ENCODE peak calls at places on chromosomes 12 and 14, in eight cellular contexts. One of them, this sample, is unnamed.

GRCh38 chr14:76805245-76805644 is 7.4 kb downstream of the ANGEL1 start:
- DNase-seq in activated CD4-positive, alpha-beta T cell treated with anti-CD3 and anti-CD28 coated beads, Interleukin-2, amount 50 U/mL, for 24 hours: no peak
- DNase-seq in stimulated activated naive B cell treated with anti-CD40 and anti-IgM and Interleukin-4, amounts not matched to agents 10 μg/mL and 1 μg/mL and 100 μg/mL, for 72 hours: no peak
- DNase-seq in pancreas: no peak
- DNase-seq in stimulated activated CD4-positive, alpha-beta T cell treated with anti-CD3 and anti-CD28 coated beads, Interleukin-4, amount 100 ng/mL, for 48 hours: no peak
- DNase-seq in esophagus squamous epithelium: no peak
- DNase-seq in A673: no peak
- DNase-seq in activated naive CD8-positive, alpha-beta T cell treated with anti-CD3 and anti-CD28 coated beads, Interleukin-2, amount 50 U/mL, for 16 hours: no peak
- DNase-seq in this sample: no peak

GRCh38 chr12:110741371-110741770 is 1.3 kb downstream of the PPP1CC start:
- DNase-seq in activated CD4-positive, alpha-beta T cell treated with anti-CD3 and anti-CD28 coated beads, Interleukin-2, amount 50 U/mL, for 24 hours: no peak
- DNase-seq in stimulated activated naive B cell treated with anti-CD40 and anti-IgM and Interleukin-4, amounts not matched to agents 10 μg/mL and 1 μg/mL and 100 μg/mL, for 72 hours: no peak
- DNase-seq in pancreas: no peak
- DNase-seq in stimulated activated CD4-positive, alpha-beta T cell treated with anti-CD3 and anti-CD28 coated beads, Interleukin-4, amount 100 ng/mL, for 48 hours: no peak
- DNase-seq in esophagus squamous epithelium: no peak
- DNase-seq in A673: no peak
- DNase-seq in activated naive CD8-positive, alpha-beta T cell treated with anti-CD3 and anti-CD28 coated beads, Interleukin-2, amount 50 U/mL, for 16 hours: no peak
- DNase-seq in this sample: no peak

GRCh38 chr12:90079811-90080210 is 371.2 kb upstream of the ATP2B1 start:
- DNase-seq in activated CD4-positive, alpha-beta T cell treated with anti-CD3 and anti-CD28 coated beads, Interleukin-2, amount 50 U/mL, for 24 hours: no peak
- DNase-seq in stimulated activated naive B cell treated with anti-CD40 and anti-IgM and Interleukin-4, amounts not matched to agents 10 μg/mL and 1 μg/mL and 100 μg/mL, for 72 hours: no peak
- DNase-seq in pancreas: no peak
- DNase-seq in stimulated activated CD4-positive, alpha-beta T cell treated with anti-CD3 and anti-CD28 coated beads, Interleukin-4, amount 100 ng/mL, for 48 hours: no peak
- DNase-seq in esophagus squamous epithelium: no peak
- DNase-seq in A673: no peak
- DNase-seq in activated naive CD8-positive, alpha-beta T cell treated with anti-CD3 and anti-CD28 coated beads, Interleukin-2, amount 50 U/mL, for 16 hours: no peak
- DNase-seq in this sample: no peak

GRCh38 chr12:80268924-80269749 is 169.8 kb downstream of the OTOGL start:
- DNase-seq in activated CD4-positive, alpha-beta T cell treated with anti-CD3 and anti-CD28 coated beads, Interleukin-2, amount 50 U/mL, for 24 hours: no peak
- DNase-seq in stimulated activated naive B cell treated with anti-CD40 and anti-IgM and Interleukin-4, amounts not matched to agents 10 μg/mL and 1 μg/mL and 100 μg/mL, for 72 hours: no peak
- DNase-seq in pancreas: no peak
- DNase-seq in stimulated activated CD4-positive, alpha-beta T cell treated with anti-CD3 and anti-CD28 coated beads, Interleukin-4, amount 100 ng/mL, for 48 hours: no peak
- DNase-seq in esophagus squamous epithelium: no peak
- DNase-seq in A673: peak
- DNase-seq in activated naive CD8-positive, alpha-beta T cell treated with anti-CD3 and anti-CD28 coated beads, Interleukin-2, amount 50 U/mL, for 16 hours: no peak
- DNase-seq in this sample: no peak

GRCh38 chr14:68109132-68109531 is 289.6 kb downstream of the RAD51B start:
- DNase-seq in activated CD4-positive, alpha-beta T cell treated with anti-CD3 and anti-CD28 coated beads, Interleukin-2, amount 50 U/mL, for 24 hours: no peak
- DNase-seq in stimulated activated naive B cell treated with anti-CD40 and anti-IgM and Interleukin-4, amounts not matched to agents 10 μg/mL and 1 μg/mL and 100 μg/mL, for 72 hours: no peak
- DNase-seq in pancreas: no peak
- DNase-seq in stimulated activated CD4-positive, alpha-beta T cell treated with anti-CD3 and anti-CD28 coated beads, Interleukin-4, amount 100 ng/mL, for 48 hours: no peak
- DNase-seq in esophagus squamous epithelium: no peak
- DNase-seq in A673: peak
- DNase-seq in activated naive CD8-positive, alpha-beta T cell treated with anti-CD3 and anti-CD28 coated beads, Interleukin-2, amount 50 U/mL, for 16 hours: no peak
- DNase-seq in this sample: no peak

GRCh38 chr14:36827861-36828260 is 166.2 kb downstream of the PAX9 start:
- DNase-seq in activated CD4-positive, alpha-beta T cell treated with anti-CD3 and anti-CD28 coated beads, Interleukin-2, amount 50 U/mL, for 24 hours: no peak
- DNase-seq in stimulated activated naive B cell treated with anti-CD40 and anti-IgM and Interleukin-4, amounts not matched to agents 10 μg/mL and 1 μg/mL and 100 μg/mL, for 72 hours: no peak
- DNase-seq in pancreas: no peak
- DNase-seq in stimulated activated CD4-positive, alpha-beta T cell treated with anti-CD3 and anti-CD28 coated beads, Interleukin-4, amount 100 ng/mL, for 48 hours: no peak
- DNase-seq in esophagus squamous epithelium: no peak
- DNase-seq in A673: no peak
- DNase-seq in activated naive CD8-positive, alpha-beta T cell treated with anti-CD3 and anti-CD28 coated beads, Interleukin-2, amount 50 U/mL, for 16 hours: no peak
- DNase-seq in this sample: no peak

GRCh38 chr14:55130194-55130550 is 1.1 kb downstream of the LGALS3 start:
- DNase-seq in activated CD4-positive, alpha-beta T cell treated with anti-CD3 and anti-CD28 coated beads, Interleukin-2, amount 50 U/mL, for 24 hours: no peak
- DNase-seq in stimulated activated naive B cell treated with anti-CD40 and anti-IgM and Interleukin-4, amounts not matched to agents 10 μg/mL and 1 μg/mL and 100 μg/mL, for 72 hours: no peak
- DNase-seq in pancreas: no peak
- DNase-seq in stimulated activated CD4-positive, alpha-beta T cell treated with anti-CD3 and anti-CD28 coated beads, Interleukin-4, amount 100 ng/mL, for 48 hours: no peak
- DNase-seq in esophagus squamous epithelium: no peak
- DNase-seq in A673: no peak
- DNase-seq in activated naive CD8-positive, alpha-beta T cell treated with anti-CD3 and anti-CD28 coated beads, Interleukin-2, amount 50 U/mL, for 16 hours: no peak
- DNase-seq in this sample: no peak

GRCh38 chr12:11773889-11774677 is 124.6 kb downstream of the ETV6 start:
- DNase-seq in activated CD4-positive, alpha-beta T cell treated with anti-CD3 and anti-CD28 coated beads, Interleukin-2, amount 50 U/mL, for 24 hours: no peak
- DNase-seq in stimulated activated naive B cell treated with anti-CD40 and anti-IgM and Interleukin-4, amounts not matched to agents 10 μg/mL and 1 μg/mL and 100 μg/mL, for 72 hours: no peak
- DNase-seq in pancreas: no peak
- DNase-seq in stimulated activated CD4-positive, alpha-beta T cell treated with anti-CD3 and anti-CD28 coated beads, Interleukin-4, amount 100 ng/mL, for 48 hours: no peak
- DNase-seq in esophagus squamous epithelium: no peak
- DNase-seq in A673: no peak
- DNase-seq in activated naive CD8-positive, alpha-beta T cell treated with anti-CD3 and anti-CD28 coated beads, Interleukin-2, amount 50 U/mL, for 16 hours: no peak
- DNase-seq in this sample: no peak

GRCh38 chr12:13811061-13811460 is 170.3 kb downstream of the GRIN2B start:
- DNase-seq in activated CD4-positive, alpha-beta T cell treated with anti-CD3 and anti-CD28 coated beads, Interleukin-2, amount 50 U/mL, for 24 hours: no peak
- DNase-seq in stimulated activated naive B cell treated with anti-CD40 and anti-IgM and Interleukin-4, amounts not matched to agents 10 μg/mL and 1 μg/mL and 100 μg/mL, for 72 hours: no peak
- DNase-seq in pancreas: no peak
- DNase-seq in stimulated activated CD4-positive, alpha-beta T cell treated with anti-CD3 and anti-CD28 coated beads, Interleukin-4, amount 100 ng/mL, for 48 hours: no peak
- DNase-seq in esophagus squamous epithelium: no peak
- DNase-seq in A673: no peak
- DNase-seq in activated naive CD8-positive, alpha-beta T cell treated with anti-CD3 and anti-CD28 coated beads, Interleukin-2, amount 50 U/mL, for 16 hours: no peak
- DNase-seq in this sample: no peak

GRCh38 chr12:95943231-95943842 is at the start of gene AMDHD1:
- DNase-seq in activated CD4-positive, alpha-beta T cell treated with anti-CD3 and anti-CD28 coated beads, Interleukin-2, amount 50 U/mL, for 24 hours: peak
- DNase-seq in stimulated activated naive B cell treated with anti-CD40 and anti-IgM and Interleukin-4, amounts not matched to agents 10 μg/mL and 1 μg/mL and 100 μg/mL, for 72 hours: peak
- DNase-seq in pancreas: peak
- DNase-seq in stimulated activated CD4-positive, alpha-beta T cell treated with anti-CD3 and anti-CD28 coated beads, Interleukin-4, amount 100 ng/mL, for 48 hours: peak
- DNase-seq in esophagus squamous epithelium: no peak
- DNase-seq in A673: peak
- DNase-seq in activated naive CD8-positive, alpha-beta T cell treated with anti-CD3 and anti-CD28 coated beads, Interleukin-2, amount 50 U/mL, for 16 hours: peak
- DNase-seq in this sample: no peak

GRCh38 chr12:19239616-19240234 is 110.2 kb downstream of the PLEKHA5 start:
- DNase-seq in activated CD4-positive, alpha-beta T cell treated with anti-CD3 and anti-CD28 coated beads, Interleukin-2, amount 50 U/mL, for 24 hours: no peak
- DNase-seq in stimulated activated naive B cell treated with anti-CD40 and anti-IgM and Interleukin-4, amounts not matched to agents 10 μg/mL and 1 μg/mL and 100 μg/mL, for 72 hours: no peak
- DNase-seq in pancreas: no peak
- DNase-seq in stimulated activated CD4-positive, alpha-beta T cell treated with anti-CD3 and anti-CD28 coated beads, Interleukin-4, amount 100 ng/mL, for 48 hours: no peak
- DNase-seq in esophagus squamous epithelium: no peak
- DNase-seq in A673: peak
- DNase-seq in activated naive CD8-positive, alpha-beta T cell treated with anti-CD3 and anti-CD28 coated beads, Interleukin-2, amount 50 U/mL, for 16 hours: no peak
- DNase-seq in this sample: no peak